ENCODE peak calls at places on chromosomes 5 and 9, in five cellular contexts. I is GM12878, Z is SK-N-SH, G is K562, T is HepG2. E is an unnamed sample.

GRCh38 chr5:130714200-130714599 is 450.9 kb downstream of the HINT1 start:
- DNase-seq in T (peak), Z (no peak), I (no peak), G (no peak), E (no peak)

GRCh38 chr9:70256123-70256551 is 2.6 kb upstream of the SMC5 start:
- DNase-seq in Z (no peak), G (peak), I (no peak), T (no peak), E (no peak)

GRCh38 chr9:32264171-32264862 is 120.1 kb upstream of the ACO1 start:
- DNase-seq in I (no peak), G (no peak), T (peak), Z (peak), E (no peak)

GRCh38 chr5:97425511-97425910 is 242.5 kb upstream of the RIOK2 start:
- DNase-seq in T (no peak), I (no peak), G (no peak), Z (no peak), E (no peak)

GRCh38 chr9:96214639-96215038 is 87.3 kb downstream of the HSD17B3 start:
- DNase-seq in T (no peak), G (no peak), I (no peak), Z (no peak), E (no peak)

GRCh38 chr5:135317286-135317685 is 81.7 kb downstream of the MACROH2A1 start:
- DNase-seq in T (no peak), I (no peak), Z (no peak), G (no peak), E (no peak)

GRCh38 chr5:58060971-58061370 is 398.9 kb downstream of the PLK2 start:
- DNase-seq in G (no peak), I (no peak), T (no peak), Z (no peak), E (no peak)

GRCh38 chr9:106797299-106797698 is 65.7 kb upstream of the ZNF462 start:
- DNase-seq in T (no peak), Z (no peak), I (no peak), G (no peak), E (peak)

GRCh38 chr9:127415657-127416056 is 8.5 kb upstream of the ZNF79 start:
- DNase-seq in T (no peak), G (no peak), Z (no peak), I (no peak), E (no peak)

GRCh38 chr5:160293901-160294561 is 18.3 kb downstream of the CCNJL start:
- DNase-seq in Z (no peak), I (no peak), T (peak), G (no peak), E (no peak)

GRCh38 chr9:111828193-111828592 is 33.5 kb upstream of the SHOC1 start:
- DNase-seq in Z (no peak), G (no peak), I (no peak), T (no peak), E (no peak)

GRCh38 chr9:89052470-89053097 is 61.3 kb downstream of the S1PR3 start:
- DNase-seq in Z (no peak), T (no peak), I (no peak), G (no peak), E (no peak)

GRCh38 chr5:134130239-134130945 is 15.9 kb downstream of the TCF7 start:
- DNase-seq in Z (no peak), I (no peak), T (no peak), G (no peak), E (no peak)

GRCh38 chr5:170151105-170151831 is 45.6 kb downstream of the FOXI1 start:
- DNase-seq in Z (no peak), T (peak), G (peak), I (no peak), E (peak)

GRCh38 chr5:154519375-154519774 is 41.3 kb upstream of the HAND1 start:
- DNase-seq in I (no peak), T (no peak), G (no peak), Z (no peak), E (peak)

GRCh38 chr9:115213777-115214428 is 95.9 kb upstream of the TNC start:
- DNase-seq in G (no peak), Z (peak), T (no peak), I (no peak), E (peak)

GRCh38 chr9:92151691-92152393 is 36.6 kb upstream of the SPTLC1 start:
- DNase-seq in Z (peak), G (no peak), I (no peak), T (no peak), E (no peak)

GRCh38 chr5:100832252-100833230 is 70.5 kb downstream of the ST8SIA4 start:
- DNase-seq in Z (no peak), I (no peak), G (no peak), T (no peak), E (no peak)

GRCh38 chr5:130836729-130837660 is 328.1 kb downstream of the HINT1 start:
- DNase-seq in Z (no peak), G (no peak), T (no peak), I (peak), E (peak)

GRCh38 chr5:6496207-6496584 is 47.5 kb downstream of the UBE2QL1 start:
- DNase-seq in Z (no peak), I (peak), T (no peak), G (no peak), E (no peak)

GRCh38 chr9:129006328-129007034 is 21.6 kb downstream of the SH3GLB2 start:
- DNase-seq in I (no peak), Z (peak), G (peak), T (peak), E (peak)

GRCh38 chr9:124776613-124776951 is 351 bp upstream of the OLFML2A start:
- DNase-seq in Z (no peak), T (no peak), I (no peak), G (no peak), E (no peak)

GRCh38 chr9:126420148-126420547 is 93.5 kb downstream of the MVB12B start:
- DNase-seq in G (no peak), I (no peak), T (no peak), Z (no peak), E (no peak)

GRCh38 chr5:35246411-35246810 is 16.1 kb upstream of the PRLR start:
- DNase-seq in Z (no peak), T (peak), G (no peak), I (no peak), E (no peak)

GRCh38 chr5:138789771-138790242 is 36.6 kb downstream of the CTNNA1 start:
- DNase-seq in T (peak), I (no peak), G (peak), Z (peak), E (peak)

DNA sequence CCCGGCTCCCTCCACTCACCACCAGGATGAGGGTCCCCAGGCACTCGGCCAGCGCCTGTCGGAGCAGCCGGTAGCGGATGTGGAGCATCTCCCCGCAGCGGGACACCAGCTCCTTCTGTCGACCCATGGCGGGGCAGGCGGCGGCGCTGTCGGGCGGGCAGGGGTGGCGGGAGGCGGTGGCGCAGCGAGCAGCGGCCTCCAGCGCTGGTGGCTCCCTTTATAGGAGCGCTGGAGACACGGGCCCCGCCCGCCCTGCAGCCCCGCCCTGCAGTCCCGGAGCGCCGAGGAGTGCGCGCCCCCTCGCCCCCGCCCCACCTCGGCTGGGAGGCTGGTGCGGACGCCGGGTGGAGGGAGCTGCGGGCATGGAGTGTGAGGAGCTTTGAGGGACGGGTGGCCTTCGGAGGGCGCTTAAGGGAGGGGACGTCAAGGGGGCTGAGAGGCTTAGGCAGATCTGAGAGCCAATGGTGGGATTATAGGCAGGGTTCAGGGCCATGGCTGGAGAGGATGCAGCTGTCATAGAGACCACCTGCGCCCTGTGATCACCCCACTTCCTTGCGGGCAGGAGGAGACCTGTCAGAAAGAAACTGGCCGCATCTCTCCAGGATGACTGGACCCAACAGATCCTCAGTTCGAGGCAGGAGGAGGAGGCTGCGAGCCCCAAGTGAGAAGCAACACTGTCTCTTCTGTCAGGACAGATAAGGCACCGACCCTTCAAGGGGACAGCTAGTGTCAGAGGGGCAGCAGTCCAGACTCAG is at the start of gene AQP3:
- DNase-seq in I (no peak), Z (peak), T (peak), G (peak), E (peak)
- TF ChIP-seq RFX5 in I (no peak), Z (no peak), T (no peak), G (no peak), E (no peak)

GRCh38 chr9:18791074-18791473 is 241.9 kb downstream of the SAXO1 start:
- DNase-seq in T (peak), Z (peak), I (no peak), G (peak), E (peak)
- TF ChIP-seq REST in T (no peak), Z (no peak), I (no peak), G (no peak), E (no peak)

GRCh38 chr9:6771722-6772121 is 13.9 kb downstream of the KDM4C start:
- DNase-seq in Z (no peak), G (no peak), T (no peak), I (no peak), E (no peak)
- TF ChIP-seq RFX5 in Z (no peak), G (no peak), T (no peak), I (no peak), E (no peak)

DNA sequence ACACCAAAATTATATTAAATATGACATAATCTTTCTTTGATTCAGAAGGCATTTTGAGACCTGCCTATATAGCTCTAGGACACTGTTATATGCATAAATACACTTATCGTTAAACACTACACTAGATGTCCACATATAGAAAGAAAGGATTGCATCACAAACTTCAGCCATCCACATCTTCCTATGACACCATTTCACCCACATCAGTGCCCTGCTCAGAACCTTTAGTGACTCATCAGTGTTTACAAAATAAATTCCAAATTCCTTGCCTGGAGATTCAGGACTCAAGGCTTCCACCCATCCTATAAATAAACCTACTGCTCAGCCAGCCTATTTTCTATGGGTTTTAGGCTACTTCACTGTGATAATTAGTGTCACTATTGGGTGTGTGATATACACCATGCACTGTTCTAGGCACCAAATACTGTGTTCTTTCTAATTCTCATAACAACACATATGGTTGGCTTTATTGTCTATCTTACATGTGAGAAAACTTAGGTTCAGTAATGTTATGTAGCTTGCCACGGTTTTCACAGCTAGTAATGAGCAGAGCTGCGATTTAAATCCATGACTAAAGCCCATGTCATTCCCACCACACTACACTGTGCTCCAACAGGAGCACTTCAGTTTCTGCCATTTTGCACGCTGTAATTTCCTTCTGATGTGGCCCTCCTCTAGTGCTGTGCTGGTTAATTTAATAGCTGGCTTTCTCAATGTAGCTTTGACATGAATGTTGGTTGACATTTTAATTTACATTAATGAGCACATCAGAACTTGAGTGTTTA is 103.3 kb downstream of the SREK1 start:
- DNase-seq in Z (no peak), G (no peak), I (no peak), T (peak), E (peak)
- TF ChIP-seq REST in Z (no peak), G (no peak), I (no peak), T (no peak), E (no peak)

GRCh38 chr5:1542755-1543154 is 19.0 kb upstream of the LPCAT1 start:
- DNase-seq in I (no peak), Z (no peak), T (no peak), G (no peak), E (peak)
- TF ChIP-seq RFX5 in I (no peak), Z (no peak), T (no peak), G (no peak), E (no peak)

GRCh38 chr9:94631599-94631998 is 7.7 kb downstream of the FBP1 start:
- DNase-seq in Z (no peak), T (no peak), G (no peak), I (no peak), E (no peak)

GRCh38 chr9:94630833-94631232 is 8.5 kb downstream of the FBP1 start:
- DNase-seq in G (no peak), Z (no peak), T (no peak), I (no peak), E (no peak)

GRCh38 chr9:94627287-94627686 is 12.0 kb downstream of the FBP1 start:
- DNase-seq in Z (no peak), T (no peak), I (no peak), G (no peak), E (no peak)

GRCh38 chr9:94630281-94630680 is 9.0 kb downstream of the FBP1 start:
- DNase-seq in Z (no peak), T (no peak), I (no peak), G (no peak), E (no peak)

DNA sequence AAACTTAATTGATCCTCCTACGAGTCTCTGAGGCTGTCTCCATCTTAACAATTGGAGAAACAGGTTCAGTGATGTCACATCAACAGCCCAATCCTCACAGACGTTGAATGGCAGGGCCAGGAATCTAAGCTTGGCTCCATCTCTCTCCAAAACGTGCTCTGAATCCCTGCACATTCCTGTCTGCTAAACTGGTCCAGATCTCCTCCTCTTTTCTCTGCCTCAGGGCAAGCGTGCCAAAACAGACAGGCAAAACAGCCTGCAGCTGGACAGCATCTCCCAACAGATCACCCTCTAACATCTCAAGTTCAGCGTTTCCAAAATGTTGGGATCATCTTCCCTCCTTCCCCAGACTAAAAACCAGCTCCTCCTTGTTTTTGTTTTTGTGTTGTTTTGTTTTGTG is 6.6 kb downstream of the FBP1 start:
- DNase-seq in I (no peak), Z (no peak), G (no peak), T (no peak), E (no peak)
- TF ChIP-seq REST in I (no peak), Z (no peak), G (no peak), T (no peak), E (no peak)

E was measured in A549.